ENCODE peak calls at places on chromosomes 5 and 9, in four cellular contexts. One of them, this sample, is unnamed.

GRCh38 chr5:56422060-56422762 is 189.1 kb upstream of the ANKRD55 start:
- DNase-seq in Kasumi-1: no peak
- DNase-seq in Right ventricle myocardium superior: no peak
- DNase-seq in ecto neural progenitor cell: no peak
- DNase-seq in this sample: no peak

GRCh38 chr9:86535406-86535915 is 181.3 kb upstream of the TUT7 start:
- DNase-seq in Right ventricle myocardium superior: no peak
- DNase-seq in ecto neural progenitor cell: no peak
- DNase-seq in Kasumi-1: no peak
- DNase-seq in this sample: no peak

GRCh38 chr9:136982232-136983051 is at the start of gene LCNL1:
- DNase-seq in Right ventricle myocardium superior: no peak
- DNase-seq in Kasumi-1: no peak
- DNase-seq in ecto neural progenitor cell: no peak
- DNase-seq in this sample: no peak

GRCh38 chr9:128902351-128903078 is 18.3 kb upstream of the PHYHD1 start:
- DNase-seq in ecto neural progenitor cell: no peak
- DNase-seq in Kasumi-1: peak; percentile 40
- DNase-seq in Right ventricle myocardium superior: peak; percentile 73
- DNase-seq in this sample: no peak

GRCh38 chr5:56481998-56482698 is 249.0 kb upstream of the ANKRD55 start:
- DNase-seq in Right ventricle myocardium superior: no peak
- DNase-seq in Kasumi-1: peak; percentile 63
- DNase-seq in ecto neural progenitor cell: no peak
- DNase-seq in this sample: no peak

GRCh38 chr5:77431286-77431685 is 60.8 kb downstream of the WDR41 start:
- DNase-seq in Kasumi-1: no peak
- DNase-seq in Right ventricle myocardium superior: no peak
- DNase-seq in ecto neural progenitor cell: no peak
- DNase-seq in this sample: no peak

GRCh38 chr9:26781906-26782305 is 110.7 kb downstream of the CAAP1 start:
- DNase-seq in ecto neural progenitor cell: no peak
- DNase-seq in Right ventricle myocardium superior: no peak
- DNase-seq in Kasumi-1: no peak
- DNase-seq in this sample: no peak

GRCh38 chr9:35552837-35553236 is 52.2 kb upstream of the TESK1 start:
- DNase-seq in ecto neural progenitor cell: no peak
- DNase-seq in Right ventricle myocardium superior: no peak
- DNase-seq in Kasumi-1: no peak
- DNase-seq in this sample: peak; percentile 35

GRCh38 chr9:133955821-133956411 is 36.2 kb downstream of the VAV2 start:
- DNase-seq in ecto neural progenitor cell: no peak
- DNase-seq in Kasumi-1: peak; percentile 49
- DNase-seq in Right ventricle myocardium superior: peak; percentile 39
- DNase-seq in this sample: no peak

GRCh38 chr9:92609142-92609500 is 60.8 kb downstream of the IPPK start:
- DNase-seq in Right ventricle myocardium superior: no peak
- DNase-seq in ecto neural progenitor cell: peak; percentile 71
- DNase-seq in Kasumi-1: no peak
- DNase-seq in this sample: no peak

GRCh38 chr9:134922066-134922931 is 4.6 kb upstream of the FCN1 start:
- DNase-seq in Right ventricle myocardium superior: peak; percentile 82
- DNase-seq in ecto neural progenitor cell: peak; percentile 25
- DNase-seq in Kasumi-1: peak; percentile 28
- DNase-seq in this sample: no peak

GRCh38 chr5:76701298-76701697 is 14.6 kb upstream of the F2R start:
- DNase-seq in Right ventricle myocardium superior: no peak
- DNase-seq in Kasumi-1: no peak
- DNase-seq in ecto neural progenitor cell: no peak
- DNase-seq in this sample: peak; percentile 96

GRCh38 chr5:14316471-14316870 is 173.3 kb downstream of the TRIO start:
- DNase-seq in ecto neural progenitor cell: no peak
- DNase-seq in Kasumi-1: no peak
- DNase-seq in Right ventricle myocardium superior: peak; percentile 46
- DNase-seq in this sample: no peak

GRCh38 chr5:135814254-135814653 is 20.2 kb upstream of the SLC25A48 start:
- DNase-seq in Right ventricle myocardium superior: no peak
- DNase-seq in Kasumi-1: no peak
- DNase-seq in ecto neural progenitor cell: no peak
- DNase-seq in this sample: no peak

GRCh38 chr5:178307266-178308045 is 74.9 kb upstream of the PHYKPL start:
- DNase-seq in Right ventricle myocardium superior: peak; percentile 20
- DNase-seq in Kasumi-1: no peak
- DNase-seq in ecto neural progenitor cell: no peak
- DNase-seq in this sample: no peak

GRCh38 chr5:167064199-167064811 is 1227.1 kb upstream of the WWC1 start:
- DNase-seq in Right ventricle myocardium superior: no peak
- DNase-seq in ecto neural progenitor cell: no peak
- DNase-seq in Kasumi-1: no peak
- DNase-seq in this sample: no peak

GRCh38 chr5:37738057-37738691 is 101.7 kb downstream of the GDNF start:
- DNase-seq in Right ventricle myocardium superior: no peak
- DNase-seq in ecto neural progenitor cell: no peak
- DNase-seq in Kasumi-1: peak; percentile 17
- DNase-seq in this sample: peak; percentile 97

GRCh38 chr5:96691503-96692303 is 29.5 kb downstream of the CAST start:
- DNase-seq in ecto neural progenitor cell: no peak
- DNase-seq in Right ventricle myocardium superior: no peak
- DNase-seq in Kasumi-1: no peak
- DNase-seq in this sample: no peak

GRCh38 chr9:135085830-135086546 is 1.5 kb upstream of the OLFM1 start:
- DNase-seq in ecto neural progenitor cell: peak; percentile 92
- DNase-seq in Kasumi-1: no peak
- DNase-seq in Right ventricle myocardium superior: peak; percentile 87
- DNase-seq in this sample: peak; percentile 59

GRCh38 chr9:130779153-130779855 is 55.8 kb upstream of the ABL1 start:
- DNase-seq in Right ventricle myocardium superior: no peak
- DNase-seq in ecto neural progenitor cell: no peak
- DNase-seq in Kasumi-1: no peak
- DNase-seq in this sample: peak; percentile 78

GRCh38 chr9:123322771-123323481 is 33.1 kb upstream of the CRB2 start:
- DNase-seq in ecto neural progenitor cell: no peak
- DNase-seq in Kasumi-1: peak; percentile 59
- DNase-seq in Right ventricle myocardium superior: no peak
- DNase-seq in this sample: no peak

This sample was measured in fibroblast of mammary gland.